ENCODE peak calls at places on chromosomes 2 and 18, in ten cellular contexts. C is A673, B is lower lobe of right lung, A is heart left ventricle, F is HCT116, N is H9, U is adrenal gland, X is GM23338, K is cardiac muscle cell, H is neural progenitor cell. P is an unnamed sample. For H3K4me1, the result is how much of the 10 kb centered on the place peaks cover.

GRCh38 chr2:235726554-235726953 is 232.7 kb downstream of the AGAP1 start:
- DNase-seq in C (no peak), B (no peak), A (no peak), F (no peak), N (no peak), U (no peak), X (no peak), K (no peak), H (no peak), P (no peak)

GRCh38 chr18:6708880-6709279 is 20.6 kb upstream of the ARHGAP28 start:
- DNase-seq in C (no peak), B (no peak), A (no peak), F (no peak), N (no peak), U (no peak), X (no peak), K (no peak), H (no peak), P (no peak)

GRCh38 chr2:118846667-118847446 is 591 bp downstream of the EN1 start:
- DNase-seq in C (peak), B (no peak), A (no peak), F (no peak), N (peak), U (no peak), X (peak), K (no peak), H (peak), P (no peak)

GRCh38 chr2:27687232-27687631 is 23.5 kb downstream of the SLC4A1AP start:
- DNase-seq in C (no peak), B (no peak), A (no peak), F (no peak), N (no peak), U (no peak), X (no peak), K (no peak), H (no peak), P (no peak)

GRCh38 chr18:4433762-4434161 is 21.3 kb downstream of the DLGAP1 start:
- DNase-seq in C (peak), B (no peak), A (no peak), F (no peak), N (no peak), U (no peak), X (peak), K (no peak), H (no peak), P (no peak)

GRCh38 chr2:133139847-133140533 is 428.3 kb downstream of the NCKAP5 start:
- DNase-seq in C (peak), B (no peak), A (no peak), F (no peak), N (no peak), U (no peak), X (peak), K (no peak), H (peak), P (no peak)

GRCh38 chr2:186009341-186009740 is 270.7 kb downstream of the FSIP2 start:
- DNase-seq in C (no peak), B (no peak), A (no peak), F (no peak), N (no peak), U (no peak), X (peak), K (no peak), H (no peak), P (no peak)

GRCh38 chr2:239208470-239209180 is 192.2 kb downstream of the HDAC4 start:
- DNase-seq in C (no peak), B (no peak), A (no peak), F (no peak), N (no peak), U (no peak), X (no peak), K (no peak), H (no peak), P (no peak)

GRCh38 chr2:221822416-221822815 is 250.3 kb upstream of the EPHA4 start:
- DNase-seq in C (no peak), B (no peak), A (no peak), F (no peak), N (no peak), U (no peak), X (no peak), K (no peak), H (no peak), P (no peak)

GRCh38 chr2:180572346-180572745 is 408.1 kb upstream of the UBE2E3 start:
- DNase-seq in C (no peak), B (no peak), A (no peak), F (no peak), N (no peak), U (no peak), X (no peak), K (no peak), H (no peak), P (no peak)

GRCh38 chr18:48942086-48942485 is 8.7 kb downstream of the SMAD7 start:
- DNase-seq in C (no peak), B (no peak), A (no peak), F (no peak), N (no peak), U (no peak), X (no peak), K (no peak), H (no peak), P (no peak)

GRCh38 chr2:156562136-156562535 is 126.0 kb downstream of the GPD2 start:
- DNase-seq in C (peak), B (no peak), A (no peak), F (no peak), N (no peak), U (no peak), X (no peak), K (no peak), H (no peak), P (no peak)

GRCh38 chr2:235314371-235314915 is 179.4 kb upstream of the AGAP1 start:
- DNase-seq in C (no peak), B (no peak), A (no peak), F (no peak), N (no peak), U (no peak), X (no peak), K (peak), H (no peak), P (no peak)

GRCh38 chr2:186059096-186059495 is 320.5 kb downstream of the FSIP2 start:
- DNase-seq in C (no peak), B (no peak), A (peak), F (no peak), N (no peak), U (no peak), X (no peak), K (peak), H (no peak), P (no peak)

GRCh38 chr2:224221455-224221913 is 180.4 kb downstream of the FAM124B start:
- DNase-seq in C (peak), B (no peak), A (no peak), F (no peak), N (peak), U (no peak), X (peak), K (peak), H (peak), P (no peak)

GRCh38 chr2:17966793-17967192 is 88.3 kb downstream of the KCNS3 start:
- DNase-seq in C (peak), B (no peak), A (no peak), F (no peak), N (no peak), U (no peak), X (no peak), K (no peak), H (no peak), P (no peak)

GRCh38 chr18:78603102-78603501 is 376.5 kb upstream of the SALL3 start:
- DNase-seq in C (no peak), B (no peak), A (no peak), F (no peak), N (no peak), U (no peak), X (no peak), K (no peak), H (no peak), P (no peak)

GRCh38 chr2:133097666-133098065 is 427.7 kb upstream of the LYPD1 start:
- DNase-seq in C (no peak), B (no peak), A (no peak), F (no peak), N (no peak), U (no peak), X (no peak), K (no peak), H (no peak), P (no peak)

GRCh38 chr18:8996771-8997432 is 105.6 kb upstream of the NDUFV2 start:
- DNase-seq in C (no peak), B (no peak), A (no peak), F (no peak), N (no peak), U (no peak), X (no peak), K (peak), H (no peak), P (no peak)

GRCh38 chr2:1704606-1705556 is 39.4 kb downstream of the PXDN start:
- DNase-seq in C (peak), B (no peak), A (no peak), F (no peak), N (no peak), U (no peak), X (no peak), K (peak), H (no peak), P (no peak)

GRCh38 chr2:28901202-28901601 is 6.7 kb downstream of the WDR43 start:
- DNase-seq in C (no peak), B (no peak), A (no peak), F (no peak), N (no peak), U (no peak), X (no peak), K (no peak), H (peak), P (no peak)

GRCh38 chr2:28895189-28895893 is 874 bp downstream of the WDR43 start:
- DNase-seq in C (peak), B (no peak), A (peak), F (no peak), N (peak), U (peak), X (peak), K (peak), H (peak), P (peak)

GRCh38 chr2:28894470-28895188 is at the start of gene WDR43:
- DNase-seq in C (peak), B (peak), A (peak), F (peak), N (peak), U (peak), X (peak), K (peak), H (peak), P (peak)

GRCh38 chr2:28896906-28897305 is 2.4 kb downstream of the WDR43 start:
- DNase-seq in C (peak), B (no peak), A (no peak), F (no peak), N (no peak), U (no peak), X (peak), K (peak), H (no peak), P (no peak)

GRCh38 chr2:28898048-28898447 is 3.6 kb downstream of the WDR43 start:
- DNase-seq in C (no peak), B (no peak), A (no peak), F (no peak), N (no peak), U (no peak), X (no peak), K (no peak), H (no peak), P (no peak)
- H3K4me1 ChIP-seq in C (under half), B (under half), A (under half), F (under half), N (under half), U (under half), X (under half), K (under half), H (under half), P (under half)

DNA sequence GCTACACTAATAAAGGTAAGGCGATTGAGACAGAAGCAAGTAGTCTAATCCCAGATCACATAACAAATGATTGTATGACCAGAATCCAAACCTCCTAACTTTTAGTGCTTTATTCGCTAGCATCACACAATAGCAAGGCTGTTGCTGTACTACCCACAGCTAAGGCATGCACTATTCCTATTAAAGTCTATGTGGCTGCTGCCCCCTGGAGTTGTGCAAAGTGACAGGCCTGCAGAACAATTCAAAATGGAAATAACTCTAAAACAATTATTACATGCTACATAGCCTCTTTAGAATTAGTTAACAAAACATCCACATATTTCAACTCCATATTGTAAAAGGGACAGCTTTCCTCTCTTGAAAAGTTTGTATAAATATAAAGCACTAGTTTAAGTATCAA is 6.0 kb downstream of the ERBB4 start:
- DNase-seq in C (peak), B (no peak), A (no peak), F (no peak), N (no peak), U (no peak), X (peak), K (no peak), H (no peak), P (no peak)
- TF ChIP-seq CTCF in C (peak), B (no peak), A (no peak), F (peak), N (peak), U (no peak), X (peak), K (no peak), H (peak), P (no peak)

GRCh38 chr2:72137498-72138010 is 10.1 kb downstream of the CYP26B1 start:
- DNase-seq in C (peak), B (no peak), A (peak), F (no peak), N (peak), U (peak), X (peak), K (peak), H (peak), P (peak)
- H3K4me1 ChIP-seq in C (under half), B (under half), A (under half), F (under half), N (under half), U (under half), X (under half), K (under half), H (under half), P (under half)

GRCh38 chr2:66014450-66014849 is 420.5 kb upstream of the MEIS1 start:
- DNase-seq in C (no peak), B (no peak), A (no peak), F (no peak), N (no peak), U (no peak), X (no peak), K (no peak), H (no peak), P (no peak)

GRCh38 chr2:66017763-66018162 is 417.2 kb upstream of the MEIS1 start:
- DNase-seq in C (no peak), B (no peak), A (no peak), F (no peak), N (no peak), U (no peak), X (no peak), K (no peak), H (no peak), P (no peak)

DNA sequence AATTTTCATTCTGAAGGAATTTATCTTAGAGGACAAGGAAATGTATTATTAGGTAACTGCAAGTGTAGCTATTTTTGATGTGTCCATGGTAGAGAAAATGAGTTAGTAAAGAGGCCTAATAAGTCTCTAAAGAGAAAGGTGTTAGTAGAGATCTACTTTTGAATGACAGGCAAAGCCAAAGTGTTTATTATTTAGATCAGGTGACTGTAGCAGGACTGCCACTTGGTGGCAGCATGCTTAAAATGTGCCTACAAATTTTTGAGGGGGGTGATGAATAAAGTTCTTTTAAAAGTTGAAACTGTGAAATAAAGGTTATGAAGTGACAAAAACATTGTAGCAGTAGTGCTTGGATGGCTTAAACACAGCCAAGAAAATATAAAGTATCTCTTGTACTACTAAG is 421.5 kb upstream of the MEIS1 start:
- DNase-seq in C (peak), B (no peak), A (no peak), F (no peak), N (no peak), U (no peak), X (no peak), K (peak), H (no peak), P (no peak)
- TF ChIP-seq CTCF in C (peak), B (no peak), A (peak), F (peak), N (peak), U (no peak), X (peak), K (no peak), H (peak), P (no peak)

GRCh38 chr2:54595161-54595803 is 128.2 kb upstream of the EML6 start:
- DNase-seq in C (no peak), B (no peak), A (no peak), F (no peak), N (no peak), U (no peak), X (no peak), K (no peak), H (no peak), P (no peak)
- H3K4me1 ChIP-seq in C (under half), B (half or more), A (half or more), F (under half), N (under half), U (half or more), X (under half), K (under half), H (under half), P (under half)

DNA sequence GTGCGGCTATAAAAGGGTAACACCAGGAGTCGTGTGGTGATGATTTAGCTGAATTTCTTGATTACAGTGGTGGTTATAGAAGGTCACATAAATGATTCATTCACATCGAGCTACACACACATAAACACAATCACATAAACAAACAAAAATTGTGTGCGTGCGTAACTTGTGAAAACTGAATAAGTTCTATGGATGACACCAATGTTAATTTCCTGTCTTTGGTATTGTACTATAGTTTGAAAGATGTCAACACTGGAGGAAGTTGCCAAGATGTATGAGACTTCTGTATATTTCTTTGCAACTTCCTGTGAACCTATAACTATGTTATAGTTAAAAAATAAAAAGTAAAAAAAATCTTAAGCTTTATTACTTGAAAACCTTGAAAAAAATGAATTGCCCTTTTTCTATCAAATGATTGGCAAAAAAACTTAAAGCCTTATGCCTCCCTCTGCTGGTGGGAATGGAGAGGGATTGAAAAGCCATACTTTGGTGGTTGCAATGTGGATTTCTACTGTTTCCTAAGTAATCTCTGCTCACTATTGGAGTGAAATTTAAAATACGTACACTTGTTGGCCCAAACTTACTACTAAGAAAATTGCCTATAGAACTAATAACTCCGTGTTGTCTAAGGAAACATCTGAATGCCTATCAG is 227.7 kb downstream of the RPIA start:
- DNase-seq in C (peak), B (no peak), A (no peak), F (no peak), N (no peak), U (no peak), X (peak), K (peak), H (no peak), P (no peak)
- TF ChIP-seq CTCF in C (peak), B (peak), A (peak), F (peak), N (peak), U (peak), X (peak), K (peak), H (no peak), P (peak)

GRCh38 chr2:98446850-98447249 is 2.2 kb downstream of the INPP4A start:
- DNase-seq in C (no peak), B (no peak), A (no peak), F (no peak), N (no peak), U (no peak), X (no peak), K (no peak), H (no peak), P (no peak)
- H3K4me1 ChIP-seq in C (under half), B (under half), A (under half), F (under half), N (under half), U (under half), X (half or more), K (under half), H (under half), P (under half)

GRCh38 chr2:228227466-228227865 is 46.0 kb upstream of the SPHKAP start:
- DNase-seq in C (no peak), B (no peak), A (no peak), F (no peak), N (no peak), U (no peak), X (no peak), K (no peak), H (no peak), P (no peak)
- TF ChIP-seq CTCF in C (no peak), B (no peak), A (no peak), F (no peak), N (no peak), U (no peak), X (no peak), K (no peak), H (no peak), P (no peak)

GRCh38 chr2:46331099-46331766 is 34.0 kb downstream of the EPAS1 start:
- DNase-seq in C (no peak), B (no peak), A (no peak), F (no peak), N (no peak), U (no peak), X (no peak), K (no peak), H (no peak), P (no peak)
- H3K4me1 ChIP-seq in C (under half), B (half or more), A (half or more), F (under half), N (under half), U (half or more), X (under half), K (under half), H (under half), P (under half)

P was measured in uterus.